ENCODE peak calls at places on chromosomes 16 and 17, in five cellular contexts. U, I, P, A and T are unnamed samples.
A peak's percentile ranks its signal among the peaks of the same experiment; 100 is the strongest.

GRCh38 chr16:66741131-66741900 is 10.1 kb downstream of the DYNC1LI2 start:
- DNase-seq in U (no peak), I (peak; percentile 89), P (peak; percentile 95), A (peak; percentile 94), T (peak; percentile 94)

GRCh38 chr16:88533381-88533831 is 36.8 kb upstream of the ZC3H18 start:
- DNase-seq in U (no peak), I (peak; percentile 7), P (peak; percentile 43), A (peak; percentile 56), T (peak; percentile 22)

GRCh38 chr17:44757918-44758413 is 822 bp upstream of the ADAM11 start:
- DNase-seq in U (no peak), I (no peak), P (no peak), A (no peak), T (no peak)

GRCh38 chr17:77916284-77916683 is 42.2 kb upstream of the TNRC6C start:
- DNase-seq in U (peak; percentile 1), I (no peak), P (no peak), A (no peak), T (no peak)

GRCh38 chr17:57708401-57708800 is 36.7 kb downstream of the CCDC182 start:
- DNase-seq in U (no peak), I (no peak), P (peak; percentile 56), A (no peak), T (no peak)

GRCh38 chr17:29138184-29138955 is 41.8 kb downstream of the MYO18A start:
- DNase-seq in U (no peak), I (no peak), P (no peak), A (no peak), T (no peak)

GRCh38 chr17:76000755-76001521 is at the start of gene CDK3:
- DNase-seq in U (no peak), I (no peak), P (no peak), A (no peak), T (no peak)

GRCh38 chr16:17724242-17724898 is 253.6 kb upstream of the XYLT1 start:
- DNase-seq in U (no peak), I (peak; percentile 94), P (peak; percentile 70), A (peak; percentile 14), T (peak; percentile 8)

GRCh38 chr17:66776999-66777688 is 57.8 kb upstream of the CACNG5 start:
- DNase-seq in U (no peak), I (no peak), P (no peak), A (no peak), T (no peak)

GRCh38 chr16:27596411-27596810 is 46.5 kb downstream of the KATNIP start:
- DNase-seq in U (no peak), I (no peak), P (peak; percentile 19), A (no peak), T (peak; percentile 51)

GRCh38 chr16:28925386-28926228 is 569 bp upstream of the RABEP2 start:
- DNase-seq in U (peak; percentile 91), I (peak; percentile 59), P (peak; percentile 85), A (peak; percentile 83), T (peak; percentile 82)

GRCh38 chr17:74394977-74395376 is 27.7 kb downstream of the GPR142 start:
- DNase-seq in U (no peak), I (no peak), P (no peak), A (no peak), T (no peak)

GRCh38 chr16:82192665-82193064 is 22.6 kb upstream of the MPHOSPH6 start:
- DNase-seq in U (no peak), I (peak; percentile 57), P (peak; percentile 94), A (peak; percentile 64), T (peak; percentile 70)

GRCh38 chr16:64092284-64092683 is 1029.6 kb downstream of the CDH11 start:
- DNase-seq in U (no peak), I (peak; percentile 63), P (peak; percentile 92), A (peak; percentile 77), T (peak; percentile 29)

GRCh38 chr17:49280061-49280460 is 49.5 kb upstream of the PHOSPHO1 start:
- DNase-seq in U (no peak), I (no peak), P (no peak), A (no peak), T (no peak)

GRCh38 chr17:17508019-17508535 is 11.9 kb upstream of the RASD1 start:
- DNase-seq in U (no peak), I (no peak), P (no peak), A (no peak), T (no peak)

GRCh38 chr17:15289285-15290185 is 24.4 kb upstream of the PMP22 start:
- DNase-seq in U (no peak), I (peak; percentile 71), P (peak; percentile 74), A (peak; percentile 22), T (peak; percentile 85)

GRCh38 chr17:27635275-27635823 is 4.4 kb downstream of the LGALS9 start:
- DNase-seq in U (no peak), I (no peak), P (no peak), A (no peak), T (no peak)

GRCh38 chr16:71542377-71542776 is 16.2 kb downstream of the CHST4 start:
- DNase-seq in U (peak; percentile 84), I (peak; percentile 28), P (peak; percentile 49), A (peak; percentile 14), T (peak; percentile 31)

GRCh38 chr16:66728117-66728787 is 23.2 kb downstream of the DYNC1LI2 start:
- DNase-seq in U (peak; percentile 65), I (no peak), P (peak; percentile 77), A (peak; percentile 81), T (peak; percentile 65)

GRCh38 chr16:78768226-78768625 is 668.8 kb downstream of the WWOX start:
- DNase-seq in U (no peak), I (no peak), P (no peak), A (no peak), T (no peak)

GRCh38 chr17:61335845-61336655 is 63.6 kb upstream of the TBX2 start:
- DNase-seq in U (no peak), I (no peak), P (peak; percentile 71), A (no peak), T (no peak)

GRCh38 chr16:31875112-31875803 is 1.7 kb downstream of the ZNF267 start:
- DNase-seq in U (no peak), I (peak; percentile 32), P (peak; percentile 64), A (peak; percentile 50), T (peak; percentile 43)

GRCh38 chr17:21288581-21289017 is 4.1 kb downstream of the MAP2K3 start:
- DNase-seq in U (no peak), I (no peak), P (no peak), A (no peak), T (no peak)

GRCh38 chr17:10754109-10754508 is 24.3 kb upstream of the TMEM220 start:
- DNase-seq in U (peak; percentile 76), I (peak; percentile 6), P (peak; percentile 34), A (peak; percentile 18), T (peak; percentile 28)

GRCh38 chr17:74452027-74452840 is 14.2 kb upstream of the CD300A start:
- DNase-seq in U (no peak), I (no peak), P (no peak), A (no peak), T (no peak)

GRCh38 chr17:31802502-31802901 is 56.5 kb downstream of the COPRS start:
- DNase-seq in U (no peak), I (no peak), P (no peak), A (no peak), T (no peak)

GRCh38 chr17:55641559-55642160 is 81.0 kb downstream of the TMEM100 start:
- DNase-seq in U (peak; percentile 43), I (peak; percentile 64), P (peak; percentile 77), A (peak; percentile 59), T (peak; percentile 82)

GRCh38 chr17:27456681-27457404 is 595 bp downstream of the KSR1 start:
- DNase-seq in U (peak; percentile 32), I (no peak), P (no peak), A (no peak), T (no peak)

GRCh38 chr16:14187517-14188338 is 116.6 kb downstream of the MRTFB start:
- DNase-seq in U (no peak), I (no peak), P (peak; percentile 52), A (no peak), T (no peak)

GRCh38 chr16:27483624-27484023 is 66.1 kb downstream of the GTF3C1 start:
- DNase-seq in U (no peak), I (no peak), P (no peak), A (no peak), T (no peak)

GRCh38 chr16:56795011-56795410 is 65.1 kb downstream of the NUP93 start:
- DNase-seq in U (no peak), I (no peak), P (peak; percentile 22), A (no peak), T (no peak)

DNA sequence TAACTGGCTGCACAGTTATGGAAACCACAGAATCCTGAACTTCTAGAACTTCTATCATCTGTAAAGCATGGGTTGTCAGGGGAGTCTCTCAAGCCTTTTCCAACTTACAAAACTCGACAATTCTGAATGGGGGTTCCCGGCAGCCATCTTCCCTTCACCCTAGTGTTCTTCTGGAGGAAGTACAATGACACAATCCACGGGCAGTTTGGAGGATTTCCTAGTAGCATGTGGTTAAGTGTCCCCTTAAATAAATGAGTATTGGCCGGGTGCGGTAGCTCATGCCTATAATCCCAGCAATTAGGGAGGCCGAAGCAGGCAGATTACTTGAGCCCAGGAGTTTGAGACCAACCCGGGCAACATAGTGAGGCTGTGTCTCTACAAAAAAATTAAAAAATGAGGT is 2.1 kb downstream of the SLC16A6 start:
- DNase-seq in U (peak; percentile 25), I (no peak), P (no peak), A (no peak), T (no peak)
- TF ChIP-seq CTCF in U (peak; percentile 3), I (peak; percentile 17), P (no peak), A (no peak), T (no peak)

GRCh38 chr17:81309859-81310839 is 15.0 kb upstream of the SLC38A10 start:
- DNase-seq in U (no peak), I (no peak), P (no peak), A (no peak), T (no peak)
- TF ChIP-seq CTCF in U (no peak), I (no peak), P (no peak), A (no peak), T (no peak)

DNA sequence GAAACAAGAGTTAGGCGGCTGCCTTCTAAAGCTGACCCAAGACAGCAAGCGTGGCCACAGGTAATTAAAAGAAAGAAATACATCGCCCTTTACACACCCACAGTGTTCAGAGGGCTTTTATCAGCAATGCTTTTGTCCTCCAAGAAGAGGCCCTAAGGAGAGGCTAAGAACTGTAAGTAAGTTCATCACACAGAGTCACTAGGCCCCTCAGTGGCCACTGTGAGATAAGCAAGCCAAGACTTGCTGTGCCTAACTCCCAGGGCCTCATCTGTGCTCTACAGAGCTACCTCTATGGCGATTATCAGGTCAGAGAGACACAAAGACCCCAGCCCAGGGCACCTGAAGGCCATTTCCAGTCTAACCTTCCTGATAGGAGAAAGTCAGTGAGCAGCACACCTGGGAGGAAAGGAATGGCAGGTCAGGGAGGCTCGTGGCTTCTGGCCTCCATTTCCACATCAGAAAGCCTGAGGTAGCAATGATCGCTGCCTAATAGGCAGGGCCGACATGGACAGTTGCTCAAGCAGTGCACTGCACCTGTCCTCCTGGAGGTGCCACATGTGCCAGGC is 545.2 kb upstream of the CDH11 start:
- DNase-seq in U (peak; percentile 72), I (peak; percentile 54), P (peak; percentile 41), A (peak; percentile 61), T (peak; percentile 61)
- TF ChIP-seq CTCF in U (peak; percentile 49), I (peak; percentile 58), P (peak; percentile 7), A (peak; percentile 55), T (peak; percentile 52)

DNA sequence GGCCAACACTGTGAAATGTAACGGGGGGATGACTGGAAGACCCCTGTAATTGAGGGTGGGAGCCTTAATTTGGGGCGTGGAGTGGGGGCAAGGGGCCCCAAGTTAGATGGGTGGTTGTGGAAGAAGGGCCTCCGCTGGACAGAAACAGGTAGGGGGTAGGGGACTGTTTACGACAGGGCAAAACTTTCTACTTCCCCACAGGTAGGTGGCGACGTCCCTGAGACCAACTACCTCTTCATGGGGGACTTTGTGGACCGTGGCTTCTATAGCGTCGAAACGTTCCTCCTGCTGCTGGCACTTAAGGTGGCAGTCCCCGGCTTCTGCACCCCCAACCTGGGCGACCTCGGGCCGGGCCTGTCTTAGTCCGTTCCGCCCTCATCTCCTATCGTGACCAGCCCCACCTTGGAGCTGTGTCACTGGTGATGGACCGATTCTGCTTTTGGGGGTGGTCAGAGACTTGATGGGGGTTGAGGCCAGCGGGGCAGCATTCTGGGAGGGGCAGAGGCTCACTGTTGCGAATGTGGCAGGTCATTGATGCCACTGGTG is 6.8 kb downstream of the PPP4C start:
- DNase-seq in U (no peak), I (no peak), P (no peak), A (no peak), T (no peak)
- TF ChIP-seq CTCF in U (peak; percentile 6), I (peak; percentile 33), P (peak; percentile 7), A (no peak), T (no peak)